ENCODE peak calls at places on chromosomes 5 and 9, in five cellular contexts. G, H, B, Y and N are unnamed samples.

GRCh38 chr5:115354246-115354645 is 57.8 kb upstream of the CCDC112 start:
- DNase-seq in H (no peak), G (no peak), Y (no peak), B (no peak), N (no peak)

GRCh38 chr9:4325113-4325512 is 25.2 kb upstream of the GLIS3 start:
- DNase-seq in H (no peak), Y (no peak), G (no peak), B (no peak), N (no peak)

GRCh38 chr9:129263836-129264235 is 85.8 kb upstream of the IER5L start:
- DNase-seq in B (no peak), H (no peak), Y (no peak), G (peak; percentile 10), N (no peak)

GRCh38 chr5:111734013-111734412 is 23.0 kb downstream of the NREP start:
- DNase-seq in G (no peak), B (no peak), H (no peak), Y (peak; percentile 93), N (no peak)

GRCh38 chr9:68905129-68905528 is 108.8 kb downstream of the PRKACG start:
- DNase-seq in G (no peak), B (no peak), Y (no peak), H (no peak), N (no peak)

GRCh38 chr9:110582156-110582555 is 2.6 kb upstream of the SVEP1 start:
- DNase-seq in H (no peak), Y (no peak), B (no peak), G (no peak), N (no peak)

GRCh38 chr5:137751869-137752491 is 2.2 kb downstream of the HNRNPA0 start:
- DNase-seq in B (peak; percentile 40), Y (peak; percentile 68), H (no peak), G (no peak), N (no peak)

GRCh38 chr9:128835246-128836210 is 5.9 kb upstream of the SPOUT1 start:
- DNase-seq in H (no peak), Y (no peak), B (no peak), G (peak; percentile 38), N (no peak)

GRCh38 chr5:179534431-179534830 is 15.9 kb upstream of the RUFY1 start:
- DNase-seq in G (no peak), H (no peak), Y (no peak), B (no peak), N (no peak)

GRCh38 chr5:179526978-179527377 is 23.4 kb upstream of the RUFY1 start:
- DNase-seq in B (no peak), H (no peak), Y (no peak), G (no peak), N (no peak)

GRCh38 chr5:179533024-179533423 is 17.3 kb upstream of the RUFY1 start:
- DNase-seq in B (no peak), Y (no peak), H (no peak), G (no peak), N (no peak)

GRCh38 chr5:179533907-179534306 is 16.4 kb upstream of the RUFY1 start:
- DNase-seq in Y (no peak), G (no peak), B (no peak), H (no peak), N (no peak)

GRCh38 chr5:179530069-179530998 is 20.0 kb upstream of the RUFY1 start:
- DNase-seq in H (peak; percentile 63), B (peak; percentile 58), G (peak; percentile 79), Y (peak; percentile 27), N (no peak)
- TF ChIP-seq CTCF in H (peak; percentile 36), B (peak; percentile 24), G (peak; percentile 43), Y (no peak), N (no peak)

GRCh38 chr9:134960701-134961181 is 43.0 kb upstream of the FCN1 start:
- DNase-seq in H (no peak), Y (no peak), G (peak; percentile 13), B (no peak), N (no peak)
- TF ChIP-seq CTCF in H (no peak), Y (no peak), G (no peak), B (no peak), N (no peak)

DNA sequence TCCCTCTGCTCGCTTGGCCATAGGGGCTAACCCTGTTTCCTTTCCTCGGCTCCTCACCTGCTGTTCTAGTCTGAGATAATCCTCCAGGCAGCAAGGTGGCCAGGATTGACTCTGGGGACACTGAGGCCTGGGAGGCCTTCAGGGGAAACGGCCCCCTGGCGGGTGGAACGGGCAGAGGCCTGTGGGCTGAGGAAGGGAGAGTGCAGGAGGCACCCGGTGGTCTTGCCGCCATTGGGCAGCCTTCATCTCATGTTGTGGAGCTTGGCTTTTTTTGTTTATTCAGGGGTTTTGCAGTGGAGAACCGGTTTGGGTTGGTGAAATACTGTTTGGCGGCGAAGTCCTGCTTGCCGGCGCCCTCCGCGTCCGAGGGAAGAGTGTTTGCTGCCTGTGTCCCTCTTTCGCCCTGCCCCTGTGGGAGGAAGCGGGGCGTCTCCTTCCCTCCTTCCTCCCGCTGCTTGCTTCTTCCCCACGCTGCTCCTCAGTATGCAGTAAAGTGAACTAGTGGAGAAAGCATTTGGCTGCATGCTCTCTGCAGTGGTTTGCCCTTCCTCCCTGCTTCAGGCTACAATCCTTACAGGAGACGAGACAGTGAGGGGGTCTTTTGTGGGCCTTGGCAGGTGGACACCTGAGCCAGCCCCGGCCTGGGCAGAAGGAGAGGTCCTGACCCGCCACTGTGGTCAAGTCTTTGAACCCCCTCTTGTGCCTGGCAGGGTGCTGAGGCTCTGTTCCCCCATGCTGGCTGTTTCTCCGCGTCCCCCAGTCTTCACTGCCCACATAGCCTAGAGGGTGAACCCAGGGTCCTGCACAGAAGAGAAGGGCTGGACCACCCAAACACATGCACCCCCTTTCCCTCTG is 30.8 kb upstream of the PRDM12 start:
- DNase-seq in G (no peak), H (no peak), B (no peak), Y (no peak), N (no peak)
- TF ChIP-seq CTCF in G (no peak), H (no peak), B (no peak), Y (no peak), N (no peak)

GRCh38 chr5:128536861-128537305 is 1.2 kb downstream of the FBN2 start:
- DNase-seq in Y (peak; percentile 21), H (no peak), B (no peak), G (no peak), N (no peak)
- TF ChIP-seq CTCF in Y (no peak), H (no peak), B (no peak), G (no peak), N (no peak)

DNA sequence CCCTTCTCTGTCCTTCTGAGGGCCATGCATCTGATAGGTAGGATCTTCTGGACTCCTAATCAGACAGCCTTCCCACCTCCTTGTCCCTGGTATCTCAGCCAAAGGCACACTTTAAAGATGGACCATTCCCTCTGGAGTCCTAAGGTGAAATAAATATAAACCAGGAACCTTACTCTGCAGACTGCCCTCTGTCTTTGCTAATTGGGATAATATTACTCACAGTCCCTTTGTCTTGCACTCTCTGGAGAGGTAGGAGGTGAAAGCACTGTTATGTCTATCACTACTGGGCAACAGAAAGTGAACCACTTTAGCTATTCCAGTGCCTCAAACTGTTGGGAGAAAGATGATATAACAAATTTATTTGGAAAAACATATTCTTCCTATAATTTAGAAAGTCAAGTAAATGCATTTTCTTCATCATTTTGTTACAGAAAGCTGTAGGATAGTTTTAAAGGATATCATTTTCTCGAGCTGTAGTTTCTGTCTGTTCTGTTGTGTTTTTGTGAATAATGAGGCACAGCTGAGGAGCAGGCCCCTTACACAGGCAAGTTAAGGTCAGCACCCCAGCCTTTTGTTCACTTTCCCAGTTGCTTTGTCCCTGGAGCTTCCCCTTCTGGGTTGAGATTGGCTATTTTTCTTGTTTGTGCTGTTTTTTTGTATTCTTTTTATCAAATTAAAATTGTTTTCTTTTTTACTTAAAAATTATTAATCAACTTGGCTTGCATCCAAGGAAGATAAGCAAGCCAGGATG is 213.6 kb upstream of the ACTBL2 start:
- DNase-seq in B (no peak), G (no peak), Y (no peak), H (no peak), N (no peak)
- TF ChIP-seq CTCF in B (no peak), G (no peak), Y (no peak), H (peak; percentile 37), N (no peak)

DNA sequence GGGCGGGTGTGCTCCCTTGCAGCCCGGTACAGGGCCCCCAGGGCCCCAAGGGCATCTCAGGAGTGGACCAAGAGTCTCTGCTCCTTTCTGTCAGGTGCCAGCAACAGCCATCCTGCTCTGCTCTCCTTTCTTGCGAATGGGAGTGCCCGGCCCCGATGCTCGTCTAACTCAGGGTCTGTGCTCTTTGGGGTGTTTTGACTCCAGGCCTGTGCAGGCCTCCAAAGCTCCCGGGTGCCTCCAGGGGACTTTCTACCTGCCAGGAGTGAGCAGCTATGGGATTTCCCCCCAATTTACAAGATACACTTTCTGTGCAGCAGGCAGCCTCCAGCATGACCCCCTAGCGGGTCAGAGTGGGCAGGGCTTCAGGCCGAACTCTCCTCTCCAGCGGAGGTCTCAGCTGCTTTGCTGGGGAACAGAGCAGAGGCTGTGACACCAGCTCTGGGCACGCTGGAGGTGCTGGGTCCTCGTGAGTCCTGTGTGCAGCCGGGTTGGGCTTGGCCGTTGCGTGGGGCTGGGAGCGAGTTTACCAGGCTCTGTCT is 3.0 kb downstream of the NRARP start:
- DNase-seq in B (no peak), Y (no peak), G (no peak), H (no peak), N (no peak)
- TF ChIP-seq CTCF in B (no peak), Y (no peak), G (no peak), H (no peak), N (no peak)

DNA sequence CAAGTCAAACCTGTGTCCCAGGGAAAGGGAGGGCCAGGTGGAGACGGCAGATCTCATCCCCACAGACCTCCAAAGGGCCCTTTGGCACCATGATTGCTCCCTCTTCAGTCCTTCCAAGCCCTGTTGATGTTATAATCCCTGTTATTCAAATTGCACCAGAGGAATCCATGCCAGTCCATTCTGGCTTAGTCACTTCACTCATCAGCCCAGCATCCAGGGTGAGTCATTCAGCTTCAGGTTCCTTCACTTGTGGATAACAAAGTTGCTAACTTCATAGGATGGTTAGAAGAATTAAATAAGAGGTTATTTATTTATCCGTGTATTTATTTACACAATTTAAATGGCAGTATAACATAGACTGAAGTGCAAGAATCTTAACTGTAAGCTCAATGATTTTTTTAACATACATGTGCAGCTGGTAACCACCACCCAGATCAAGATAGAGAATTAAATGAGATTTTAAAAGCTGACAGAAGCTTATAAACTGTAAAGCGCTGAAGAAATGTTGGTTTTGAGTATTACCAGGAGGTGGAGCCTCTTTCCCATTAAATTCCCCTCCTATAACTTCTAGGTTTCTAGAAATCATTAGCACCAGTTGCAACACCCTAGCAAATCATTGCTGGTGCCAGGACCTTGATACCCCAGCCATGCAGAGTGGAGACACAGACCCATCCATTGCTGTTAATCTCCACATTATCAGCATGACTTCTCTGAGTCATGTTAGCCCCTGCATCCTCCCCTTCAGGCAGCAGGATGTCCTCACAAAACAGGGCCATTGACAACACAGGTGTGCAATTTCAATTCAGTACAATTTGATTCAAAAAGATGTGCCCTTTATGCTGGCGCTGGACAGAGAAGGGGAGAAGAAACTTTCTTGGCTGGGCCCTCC is 77.4 kb downstream of the SEC61B start:
- DNase-seq in B (no peak), Y (peak; percentile 68), H (no peak), G (no peak), N (no peak)
- TF ChIP-seq CTCF in B (no peak), Y (peak; percentile 31), H (peak; percentile 51), G (no peak), N (peak; percentile 44)